ENCODE peak calls at places on chromosomes 2 and 18, in five cellular contexts. H is left lung; J is stimulated activated CD4-positive, alpha-beta T cell treated with anti-CD3 and anti-CD28 coated beads, Interleukin-15, amount 100 ng/mL, for 1 hour; D is islet precursor cell; A is M059J. S is an unnamed sample.

GRCh38 chr18:56001576-56001975 is 413.6 kb upstream of the TCF4 start:
- DNase-seq in H (no peak), J (no peak), D (no peak), A (peak), S (no peak)

GRCh38 chr2:219573166-219573565 is 1.1 kb downstream of the INHA start:
- DNase-seq in H (no peak), J (no peak), D (no peak), A (no peak), S (no peak)

GRCh38 chr2:240166761-240167587 is 26.5 kb upstream of the OTOS start:
- DNase-seq in H (no peak), J (no peak), D (no peak), A (no peak), S (peak)

GRCh38 chr2:219638948-219639341 is 11.5 kb downstream of the SLC4A3 start:
- DNase-seq in H (no peak), J (no peak), D (no peak), A (no peak), S (no peak)

GRCh38 chr2:169034984-169035544 is 3.9 kb upstream of the ABCB11 start:
- DNase-seq in H (no peak), J (no peak), D (no peak), A (no peak), S (no peak)

GRCh38 chr18:27604583-27604982 is 419.5 kb upstream of the CHST9 start:
- DNase-seq in H (no peak), J (no peak), D (no peak), A (peak), S (no peak)

GRCh38 chr2:67565761-67566160 is 168.6 kb downstream of the ETAA1 start:
- DNase-seq in H (no peak), J (no peak), D (no peak), A (peak), S (no peak)

GRCh38 chr18:74005320-74006110 is 142.1 kb downstream of the FBXO15 start:
- DNase-seq in H (no peak), J (no peak), D (no peak), A (no peak), S (no peak)

GRCh38 chr18:79884296-79884962 is 67.0 kb downstream of the SLC66A2 start:
- DNase-seq in H (no peak), J (no peak), D (peak), A (no peak), S (no peak)

GRCh38 chr2:203623616-203624015 is 82.8 kb upstream of the CD28 start:
- DNase-seq in H (no peak), J (no peak), D (no peak), A (peak), S (no peak)

GRCh38 chr2:130836501-130837174 is at the start of gene ARHGEF4:
- DNase-seq in H (peak), J (no peak), D (peak), A (no peak), S (peak)

GRCh38 chr2:201126308-201127127 is 10.6 kb downstream of the CFLAR start:
- DNase-seq in H (no peak), J (no peak), D (no peak), A (peak), S (peak)

GRCh38 chr2:158457826-158458616 is 1.3 kb downstream of the PKP4 start:
- DNase-seq in H (peak), J (peak), D (peak), A (peak), S (peak)

GRCh38 chr18:45608400-45608799 is 6.9 kb upstream of the SLC14A2 start:
- DNase-seq in H (no peak), J (no peak), D (no peak), A (no peak), S (no peak)

GRCh38 chr2:196324212-196324611 is 152.8 kb upstream of the STK17B start:
- DNase-seq in H (no peak), J (no peak), D (no peak), A (peak), S (no peak)

GRCh38 chr2:37343537-37344434 is 644 bp upstream of the QPCT start:
- DNase-seq in H (no peak), J (no peak), D (peak), A (peak), S (peak)

GRCh38 chr2:20352230-20353216 is 1.9 kb upstream of the PUM2 start:
- DNase-seq in H (no peak), J (no peak), D (peak), A (no peak), S (peak)

GRCh38 chr2:160816916-160817315 is 323.3 kb upstream of the RBMS1 start:
- DNase-seq in H (no peak), J (no peak), D (no peak), A (no peak), S (no peak)

GRCh38 chr2:150916434-150916833 is 345.2 kb downstream of the RBM43 start:
- DNase-seq in H (no peak), J (no peak), D (no peak), A (peak), S (no peak)

GRCh38 chr2:109322646-109323045 is 193.6 kb downstream of the SH3RF3 start:
- DNase-seq in H (no peak), J (no peak), D (no peak), A (no peak), S (no peak)

GRCh38 chr18:63603772-63604171 is 16.6 kb downstream of the SERPINB13 start:
- DNase-seq in H (no peak), J (no peak), D (no peak), A (peak), S (no peak)

GRCh38 chr2:240624950-240625621 is at the start of gene GPR35:
- DNase-seq in H (peak), J (peak), D (peak), A (peak), S (peak)

GRCh38 chr2:123993728-123994323 is 31.3 kb upstream of the CNTNAP5 start:
- DNase-seq in H (no peak), J (no peak), D (peak), A (peak), S (peak)

GRCh38 chr2:20578895-20579825 is 71.7 kb downstream of the HS1BP3 start:
- DNase-seq in H (peak), J (no peak), D (peak), A (peak), S (peak)

GRCh38 chr2:198499539-198499938 is 695.1 kb downstream of the PLCL1 start:
- DNase-seq in H (peak), J (no peak), D (peak), A (no peak), S (peak)

GRCh38 chr2:46216213-46216612 is 81.0 kb upstream of the EPAS1 start:
- DNase-seq in H (no peak), J (no peak), D (peak), A (peak), S (no peak)

GRCh38 chr2:48080534-48081316 is 174.4 kb upstream of the FBXO11 start:
- DNase-seq in H (no peak), J (no peak), D (no peak), A (no peak), S (no peak)

GRCh38 chr2:207913772-207914358 is 111.5 kb downstream of the PLEKHM3 start:
- DNase-seq in H (no peak), J (no peak), D (no peak), A (no peak), S (no peak)

GRCh38 chr2:119279666-119280065 is 56.0 kb downstream of the STEAP3 start:
- DNase-seq in H (no peak), J (no peak), D (peak), A (no peak), S (peak)

GRCh38 chr18:32383040-32383819 is 87.5 kb downstream of the GAREM1 start:
- DNase-seq in H (no peak), J (no peak), D (peak), A (peak), S (no peak)

GRCh38 chr18:39494211-39494896 is 1928.8 kb upstream of the CELF4 start:
- DNase-seq in H (no peak), J (no peak), D (no peak), A (no peak), S (no peak)